ENCODE peak calls at places on chromosomes 13 and 19, in four cellular contexts. One of them, this sample, is unnamed.

GRCh38 chr13:39918837-39919236 is 263.4 kb downstream of the COG6 start:
- DNase-seq in WERI-Rb-1: no peak
- DNase-seq in astrocyte of the spinal cord: no peak
- DNase-seq in AG04449: no peak
- DNase-seq in this sample: peak

GRCh38 chr13:49681837-49682236 is 9.4 kb downstream of the EBPL start:
- DNase-seq in astrocyte of the spinal cord: peak
- DNase-seq in AG04449: no peak
- DNase-seq in WERI-Rb-1: no peak
- DNase-seq in this sample: no peak

GRCh38 chr13:30333601-30334000 is 26.2 kb upstream of the KATNAL1 start:
- DNase-seq in WERI-Rb-1: no peak
- DNase-seq in AG04449: no peak
- DNase-seq in astrocyte of the spinal cord: no peak
- DNase-seq in this sample: no peak

GRCh38 chr19:27870293-27870692 is 1342.7 kb downstream of the UQCRFS1 start:
- DNase-seq in astrocyte of the spinal cord: no peak
- DNase-seq in WERI-Rb-1: no peak
- DNase-seq in AG04449: no peak
- DNase-seq in this sample: no peak

GRCh38 chr13:59259416-59260000 is 904.2 kb downstream of the DIAPH3 start:
- DNase-seq in WERI-Rb-1: no peak
- DNase-seq in AG04449: no peak
- DNase-seq in astrocyte of the spinal cord: no peak
- DNase-seq in this sample: no peak

GRCh38 chr19:49585023-49585422 is 3.9 kb downstream of the PRRG2 start:
- DNase-seq in AG04449: no peak
- DNase-seq in WERI-Rb-1: peak
- DNase-seq in astrocyte of the spinal cord: no peak
- DNase-seq in this sample: no peak

GRCh38 chr13:113897161-113897560 is 33.3 kb upstream of the GAS6 start:
- DNase-seq in AG04449: peak
- DNase-seq in WERI-Rb-1: no peak
- DNase-seq in astrocyte of the spinal cord: peak
- DNase-seq in this sample: peak

GRCh38 chr13:40792284-40793051 is 3.1 kb downstream of the SLC25A15 start:
- DNase-seq in WERI-Rb-1: no peak
- DNase-seq in astrocyte of the spinal cord: no peak
- DNase-seq in AG04449: no peak
- DNase-seq in this sample: no peak

GRCh38 chr13:44810067-44810840 is 179.0 kb downstream of the NUFIP1 start:
- DNase-seq in WERI-Rb-1: no peak
- DNase-seq in AG04449: no peak
- DNase-seq in astrocyte of the spinal cord: peak
- DNase-seq in this sample: no peak

GRCh38 chr13:112857914-112858490 is 111.0 kb upstream of the MCF2L start:
- DNase-seq in astrocyte of the spinal cord: no peak
- DNase-seq in WERI-Rb-1: no peak
- DNase-seq in AG04449: no peak
- DNase-seq in this sample: no peak

GRCh38 chr19:11541238-11541637 is 2.6 kb downstream of the CNN1 start:
- DNase-seq in astrocyte of the spinal cord: no peak
- DNase-seq in AG04449: no peak
- DNase-seq in WERI-Rb-1: no peak
- DNase-seq in this sample: no peak

GRCh38 chr19:11535792-11536595 is 2.7 kb upstream of the CNN1 start:
- DNase-seq in AG04449: no peak
- DNase-seq in WERI-Rb-1: peak
- DNase-seq in astrocyte of the spinal cord: peak
- DNase-seq in this sample: no peak

GRCh38 chr19:11539495-11540365 is 1.1 kb downstream of the CNN1 start:
- DNase-seq in AG04449: no peak
- DNase-seq in WERI-Rb-1: peak
- DNase-seq in astrocyte of the spinal cord: no peak
- DNase-seq in this sample: no peak

GRCh38 chr19:11540642-11541041 is 2.0 kb downstream of the CNN1 start:
- DNase-seq in astrocyte of the spinal cord: no peak
- DNase-seq in WERI-Rb-1: no peak
- DNase-seq in AG04449: no peak
- DNase-seq in this sample: no peak

DNA sequence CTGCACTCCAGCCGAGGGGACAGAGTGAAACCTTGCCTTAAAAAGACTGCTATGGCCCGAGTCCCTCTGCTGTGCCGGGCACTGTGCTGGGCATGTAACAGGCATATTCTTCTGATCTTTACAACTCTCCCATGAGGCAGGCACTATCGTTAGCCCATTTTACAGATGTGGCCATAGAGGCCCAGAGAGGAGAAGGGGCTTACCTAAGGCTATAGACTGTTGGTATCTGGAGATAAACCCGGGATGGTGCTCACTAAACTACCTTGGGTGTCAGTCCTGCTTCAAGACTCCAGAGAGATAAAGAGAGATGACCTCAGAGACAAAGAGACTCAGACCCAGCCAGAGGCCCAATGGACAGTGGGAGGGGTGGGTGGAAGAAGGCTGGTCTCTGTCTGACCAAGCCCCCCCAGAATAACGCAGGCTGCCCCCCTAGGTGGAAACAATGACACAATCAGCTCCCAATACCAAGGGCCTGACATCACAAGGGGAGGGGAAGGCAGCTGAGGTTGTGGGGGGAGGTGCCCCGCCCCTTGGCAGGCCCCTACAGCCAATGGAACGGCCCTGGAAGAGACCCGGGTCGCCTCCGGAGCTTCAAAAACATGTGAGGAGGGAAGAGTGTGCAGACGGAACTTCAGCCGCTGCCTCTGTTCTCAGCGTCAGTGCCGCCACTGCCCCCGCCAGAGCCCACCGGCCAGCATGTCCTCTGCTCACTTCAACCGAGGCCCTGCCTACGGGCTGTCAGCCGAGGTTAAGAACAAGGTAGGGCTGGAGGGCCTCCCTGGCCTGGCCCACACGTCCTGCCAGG is at the start of gene CNN1:
- DNase-seq in astrocyte of the spinal cord: peak
- DNase-seq in AG04449: no peak
- DNase-seq in WERI-Rb-1: peak
- DNase-seq in this sample: no peak
- TF ChIP-seq CTCF in astrocyte of the spinal cord: no peak
- TF ChIP-seq CTCF in AG04449: no peak
- TF ChIP-seq CTCF in WERI-Rb-1: no peak
- TF ChIP-seq CTCF in this sample: no peak

DNA sequence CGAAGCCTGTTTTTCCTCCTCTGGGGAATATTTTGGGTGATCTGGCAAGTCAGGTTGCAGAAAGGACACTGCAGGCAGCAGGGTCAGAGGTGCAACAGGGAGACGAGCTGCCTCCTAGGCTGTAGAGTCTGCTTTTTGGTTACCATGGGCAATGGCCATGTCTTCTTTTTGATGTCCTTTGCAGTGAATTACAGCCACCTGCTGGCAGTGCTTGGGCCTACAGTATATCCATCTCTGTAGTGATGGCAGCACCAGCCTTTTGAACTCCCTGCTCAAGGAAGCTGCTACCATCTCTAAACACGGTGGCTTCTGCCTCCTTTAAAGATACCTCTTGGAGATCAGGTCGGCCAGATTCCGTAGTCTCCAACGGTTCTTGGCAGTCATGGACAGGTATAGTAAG is 73.9 kb downstream of the WTIP start:
- DNase-seq in WERI-Rb-1: peak
- DNase-seq in astrocyte of the spinal cord: no peak
- DNase-seq in AG04449: no peak
- DNase-seq in this sample: no peak
- TF ChIP-seq CTCF in WERI-Rb-1: peak
- TF ChIP-seq CTCF in astrocyte of the spinal cord: peak
- TF ChIP-seq CTCF in AG04449: no peak
- TF ChIP-seq CTCF in this sample: no peak

GRCh38 chr13:99078014-99078771 is 100.3 kb upstream of the DOCK9 start:
- DNase-seq in AG04449: no peak
- DNase-seq in astrocyte of the spinal cord: no peak
- DNase-seq in WERI-Rb-1: no peak
- DNase-seq in this sample: no peak
- TF ChIP-seq CTCF in AG04449: no peak
- TF ChIP-seq CTCF in astrocyte of the spinal cord: no peak
- TF ChIP-seq CTCF in WERI-Rb-1: no peak
- TF ChIP-seq CTCF in this sample: no peak

DNA sequence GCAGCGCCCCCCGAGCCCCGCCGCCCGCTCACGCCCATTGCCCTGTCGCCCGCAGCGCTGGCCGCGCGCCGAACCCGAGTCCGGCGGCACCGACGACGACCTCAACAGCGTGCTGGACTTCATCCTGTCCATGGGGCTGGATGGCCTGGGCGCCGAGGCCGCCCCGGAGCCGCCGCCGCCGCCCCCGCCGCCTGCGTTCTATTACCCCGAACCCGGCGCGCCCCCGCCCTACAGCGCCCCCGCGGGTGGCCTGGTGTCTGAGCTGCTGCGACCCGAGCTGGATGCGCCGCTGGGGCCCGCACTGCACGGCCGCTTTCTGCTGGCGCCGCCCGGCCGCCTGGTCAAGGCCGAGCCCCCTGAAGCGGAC is 518 bp downstream of the KLF2 start:
- DNase-seq in AG04449: no peak
- DNase-seq in WERI-Rb-1: peak
- DNase-seq in astrocyte of the spinal cord: no peak
- DNase-seq in this sample: no peak
- TF ChIP-seq CTCF in AG04449: peak
- TF ChIP-seq CTCF in WERI-Rb-1: peak
- TF ChIP-seq CTCF in astrocyte of the spinal cord: no peak
- TF ChIP-seq CTCF in this sample: no peak

DNA sequence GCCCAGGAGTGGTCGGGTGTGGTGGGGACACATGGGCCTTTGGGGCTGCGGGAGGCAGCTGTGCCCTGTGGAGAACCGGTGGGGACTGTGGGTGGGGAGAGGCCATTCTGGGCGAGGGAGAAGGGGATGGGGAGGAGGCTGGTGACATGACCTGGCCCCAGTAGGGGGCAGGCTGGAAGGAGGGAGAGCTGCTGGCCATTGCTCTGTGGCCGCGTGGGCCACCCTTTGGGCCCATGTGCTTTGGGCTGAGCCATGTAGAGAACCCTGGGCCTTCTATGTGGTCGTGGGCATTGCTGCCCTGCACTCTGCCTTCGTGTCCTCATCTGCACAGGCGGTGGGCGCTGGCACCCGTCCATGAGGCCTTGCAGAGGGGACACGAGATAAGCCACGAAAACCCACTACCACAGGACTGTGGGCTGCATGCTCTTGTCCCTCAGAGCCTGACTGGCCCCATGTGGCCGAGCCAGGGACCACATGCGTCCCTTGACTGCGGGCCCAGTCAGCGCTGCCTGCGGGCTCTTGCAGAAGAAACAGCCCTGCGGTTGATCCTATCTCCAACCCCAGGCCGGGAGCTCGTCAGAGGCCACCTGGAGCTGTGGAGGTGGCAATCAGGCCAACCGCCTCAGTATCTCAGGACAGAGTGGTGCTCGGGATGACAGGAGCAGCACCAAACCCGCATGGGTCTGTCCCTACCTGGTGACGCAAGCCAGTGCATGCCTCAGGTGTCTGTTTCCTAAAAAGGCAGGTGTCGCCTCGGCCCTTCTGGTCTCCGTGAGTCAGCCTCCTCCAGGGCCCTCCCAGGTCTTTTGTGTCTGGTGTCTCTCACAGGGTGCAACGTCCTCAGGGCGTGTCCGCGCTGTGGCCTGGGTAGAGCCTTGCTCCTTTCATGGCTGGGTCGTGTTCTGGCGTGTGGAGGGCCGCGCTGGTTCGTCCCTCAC is 14.3 kb downstream of the FZR1 start:
- DNase-seq in AG04449: no peak
- DNase-seq in astrocyte of the spinal cord: no peak
- DNase-seq in WERI-Rb-1: no peak
- DNase-seq in this sample: no peak
- TF ChIP-seq CTCF in AG04449: no peak
- TF ChIP-seq CTCF in astrocyte of the spinal cord: no peak
- TF ChIP-seq CTCF in WERI-Rb-1: peak
- TF ChIP-seq CTCF in this sample: no peak

GRCh38 chr19:35141627-35142401 is 1.2 kb upstream of the FXYD7 start:
- DNase-seq in AG04449: no peak
- DNase-seq in astrocyte of the spinal cord: no peak
- DNase-seq in WERI-Rb-1: peak
- DNase-seq in this sample: no peak
- TF ChIP-seq CTCF in AG04449: no peak
- TF ChIP-seq CTCF in astrocyte of the spinal cord: no peak
- TF ChIP-seq CTCF in WERI-Rb-1: no peak
- TF ChIP-seq CTCF in this sample: no peak

GRCh38 chr13:27985600-27985999 is 2.9 kb downstream of the URAD start:
- DNase-seq in AG04449: no peak
- DNase-seq in astrocyte of the spinal cord: no peak
- DNase-seq in WERI-Rb-1: no peak
- DNase-seq in this sample: no peak
- TF ChIP-seq CTCF in AG04449: no peak
- TF ChIP-seq CTCF in astrocyte of the spinal cord: no peak
- TF ChIP-seq CTCF in WERI-Rb-1: no peak
- TF ChIP-seq CTCF in this sample: no peak

This sample was measured in AG09309.